ENCODE peak calls at places on chromosomes 5 and 9, in nine cellular contexts. E is HTR-8/SVneo; D is B cell; A is activated CD8-positive, alpha-beta memory T cell treated with anti-CD3 and anti-CD28 coated beads for 48 hours; W is activated naive CD4-positive, alpha-beta T cell treated with Interleukin-2 at 50 U/mL for 16 hours; Y is kidney glomerular epithelial cell; H is chondrocyte; N is neural progenitor cell; R is activated CD4-positive, alpha-beta T cell treated with anti-CD3 and anti-CD28 coated beads for 4 hours. Q is an unnamed sample.

GRCh38 chr5:166772770-166773169 is 1518.7 kb upstream of the WWC1 start:
- DNase-seq in E (peak), D (no peak), A (no peak), W (no peak), Y (peak), H (no peak), N (no peak), R (no peak), Q (peak)

GRCh38 chr5:67065237-67065636 is 131.4 kb downstream of the CD180 start:
- DNase-seq in E (no peak), D (no peak), A (no peak), W (peak), Y (no peak), H (no peak), N (peak), R (no peak), Q (no peak)

GRCh38 chr9:81563020-81563407 is 126.3 kb downstream of the TLE1 start:
- DNase-seq in E (no peak), D (no peak), A (no peak), W (no peak), Y (no peak), H (no peak), N (no peak), R (no peak), Q (no peak)

GRCh38 chr5:32283539-32284377 is 29.0 kb downstream of the MTMR12 start:
- DNase-seq in E (no peak), D (no peak), A (no peak), W (no peak), Y (peak), H (no peak), N (no peak), R (peak), Q (peak)

GRCh38 chr5:56845904-56846479 is 30.6 kb downstream of the MAP3K1 start:
- DNase-seq in E (no peak), D (no peak), A (no peak), W (no peak), Y (no peak), H (no peak), N (no peak), R (no peak), Q (no peak)

GRCh38 chr5:175567954-175568353 is 89.6 kb downstream of the SFXN1 start:
- DNase-seq in E (no peak), D (no peak), A (no peak), W (no peak), Y (no peak), H (no peak), N (no peak), R (no peak), Q (no peak)

GRCh38 chr9:74861773-74862172 is 25.9 kb downstream of the TRPM6 start:
- DNase-seq in E (no peak), D (no peak), A (no peak), W (no peak), Y (no peak), H (no peak), N (no peak), R (no peak), Q (no peak)

GRCh38 chr5:178234121-178234752 is 1.6 kb upstream of the PHYKPL start:
- DNase-seq in E (no peak), D (no peak), A (no peak), W (no peak), Y (no peak), H (peak), N (no peak), R (no peak), Q (no peak)

GRCh38 chr9:123687246-123687721 is 242.6 kb downstream of the DENND1A start:
- DNase-seq in E (no peak), D (no peak), A (no peak), W (no peak), Y (no peak), H (no peak), N (no peak), R (no peak), Q (no peak)

GRCh38 chr9:94644543-94644942 is 5.2 kb upstream of the FBP1 start:
- DNase-seq in E (no peak), D (no peak), A (no peak), W (no peak), Y (no peak), H (no peak), N (no peak), R (no peak), Q (peak)

GRCh38 chr9:129857207-129857606 is 21.9 kb downstream of the USP20 start:
- DNase-seq in E (no peak), D (no peak), A (no peak), W (no peak), Y (no peak), H (no peak), N (no peak), R (no peak), Q (no peak)

GRCh38 chr5:57703726-57704125 is 221.1 kb upstream of the ACTBL2 start:
- DNase-seq in E (no peak), D (no peak), A (no peak), W (no peak), Y (no peak), H (no peak), N (no peak), R (no peak), Q (no peak)

GRCh38 chr5:65485405-65485804 is 3.7 kb upstream of the ADAMTS6 start:
- DNase-seq in E (no peak), D (no peak), A (no peak), W (no peak), Y (no peak), H (no peak), N (no peak), R (no peak), Q (no peak)

GRCh38 chr5:132134384-132134783 is 60.8 kb downstream of the CSF2 start:
- DNase-seq in E (peak), D (no peak), A (no peak), W (no peak), Y (no peak), H (no peak), N (no peak), R (no peak), Q (peak)

GRCh38 chr5:95835682-95836405 is 13.3 kb upstream of the GLRX start:
- DNase-seq in E (no peak), D (no peak), A (no peak), W (no peak), Y (no peak), H (no peak), N (no peak), R (peak), Q (peak)

GRCh38 chr5:117519957-117520500 is 945.4 kb upstream of the SEMA6A start:
- DNase-seq in E (no peak), D (no peak), A (no peak), W (no peak), Y (no peak), H (no peak), N (no peak), R (no peak), Q (no peak)

GRCh38 chr9:12720551-12720950 is 27.4 kb downstream of the TYRP1 start:
- DNase-seq in E (no peak), D (no peak), A (no peak), W (no peak), Y (no peak), H (no peak), N (no peak), R (no peak), Q (no peak)

GRCh38 chr5:54616031-54616430 is 98.5 kb downstream of the SNX18 start:
- DNase-seq in E (no peak), D (no peak), A (no peak), W (no peak), Y (no peak), H (no peak), N (no peak), R (no peak), Q (peak)

GRCh38 chr9:133855802-133856592 is 117.8 kb upstream of the SARDH start:
- DNase-seq in E (no peak), D (no peak), A (no peak), W (no peak), Y (peak), H (no peak), N (no peak), R (no peak), Q (peak)

GRCh38 chr5:123422433-123423277 is 548 bp downstream of the CEP120 start:
- DNase-seq in E (peak), D (no peak), A (no peak), W (no peak), Y (peak), H (no peak), N (peak), R (peak), Q (peak)

GRCh38 chr9:110541950-110542349 is 37.6 kb downstream of the SVEP1 start:
- DNase-seq in E (no peak), D (no peak), A (no peak), W (no peak), Y (no peak), H (no peak), N (no peak), R (no peak), Q (peak)

GRCh38 chr5:175734501-175734900 is 76.6 kb downstream of the HRH2 start:
- DNase-seq in E (no peak), D (no peak), A (no peak), W (no peak), Y (no peak), H (no peak), N (no peak), R (no peak), Q (no peak)

GRCh38 chr9:12640021-12640587 is 53.1 kb upstream of the TYRP1 start:
- DNase-seq in E (peak), D (no peak), A (no peak), W (no peak), Y (peak), H (no peak), N (peak), R (no peak), Q (peak)

GRCh38 chr9:129656795-129657390 is 8.6 kb upstream of the PRRX2 start:
- DNase-seq in E (peak), D (no peak), A (no peak), W (no peak), Y (peak), H (no peak), N (no peak), R (no peak), Q (no peak)

GRCh38 chr5:154221371-154221896 is 30.9 kb downstream of the GALNT10 start:
- DNase-seq in E (peak), D (no peak), A (no peak), W (peak), Y (peak), H (no peak), N (peak), R (peak), Q (peak)

GRCh38 chr9:100063185-100063584 is 35.6 kb downstream of the ERP44 start:
- DNase-seq in E (no peak), D (no peak), A (no peak), W (no peak), Y (no peak), H (no peak), N (no peak), R (no peak), Q (peak)

GRCh38 chr9:118957585-118957984 is 411.6 kb downstream of the BRINP1 start:
- DNase-seq in E (no peak), D (no peak), A (no peak), W (no peak), Y (no peak), H (no peak), N (no peak), R (no peak), Q (no peak)